ENCODE peak calls at places on chromosomes 6 and 20, in ten cellular contexts. One of them, this sample, is unnamed.

GRCh38 chr6:52390361-52390727 is 28.4 kb downstream of the PAQR8 start:
- DNase-seq in B cell: no peak
- DNase-seq in fibroblast of lung: peak
- DNase-seq in fibroblast of the aortic adventitia: peak
- DNase-seq in HFFc6: peak
- DNase-seq in dorsolateral prefrontal cortex: no peak
- DNase-seq in adrenal gland: no peak
- DNase-seq in fibroblast of pulmonary artery: peak
- DNase-seq in colonic mucosa: peak
- DNase-seq in neural crest cell: no peak
- DNase-seq in this sample: no peak

GRCh38 chr6:89411269-89412070 is 603 bp downstream of the RRAGD start:
- DNase-seq in fibroblast of the aortic adventitia: no peak
- DNase-seq in adrenal gland: peak
- DNase-seq in fibroblast of pulmonary artery: no peak
- DNase-seq in neural crest cell: peak
- DNase-seq in B cell: peak
- DNase-seq in dorsolateral prefrontal cortex: peak
- DNase-seq in colonic mucosa: peak
- DNase-seq in fibroblast of lung: no peak
- DNase-seq in HFFc6: no peak
- DNase-seq in this sample: peak

GRCh38 chr6:159880412-159880811 is 10.4 kb upstream of the MAS1 start:
- DNase-seq in HFFc6: no peak
- DNase-seq in fibroblast of pulmonary artery: no peak
- DNase-seq in colonic mucosa: no peak
- DNase-seq in dorsolateral prefrontal cortex: no peak
- DNase-seq in adrenal gland: no peak
- DNase-seq in B cell: no peak
- DNase-seq in neural crest cell: no peak
- DNase-seq in fibroblast of the aortic adventitia: no peak
- DNase-seq in fibroblast of lung: no peak
- DNase-seq in this sample: no peak

GRCh38 chr6:166997768-166998255 is 1.4 kb upstream of the CEP43 start:
- DNase-seq in fibroblast of the aortic adventitia: peak
- DNase-seq in adrenal gland: peak
- DNase-seq in neural crest cell: peak
- DNase-seq in HFFc6: peak
- DNase-seq in dorsolateral prefrontal cortex: peak
- DNase-seq in fibroblast of pulmonary artery: peak
- DNase-seq in fibroblast of lung: peak
- DNase-seq in colonic mucosa: peak
- DNase-seq in B cell: peak
- DNase-seq in this sample: peak

GRCh38 chr20:51560550-51561307 is 18.2 kb upstream of the NFATC2 start:
- DNase-seq in colonic mucosa: no peak
- DNase-seq in neural crest cell: no peak
- DNase-seq in B cell: no peak
- DNase-seq in adrenal gland: no peak
- DNase-seq in dorsolateral prefrontal cortex: no peak
- DNase-seq in fibroblast of lung: no peak
- DNase-seq in HFFc6: peak
- DNase-seq in fibroblast of the aortic adventitia: peak
- DNase-seq in fibroblast of pulmonary artery: no peak
- DNase-seq in this sample: no peak

GRCh38 chr6:3209114-3210023 is 18.1 kb downstream of the TUBB2B start:
- DNase-seq in dorsolateral prefrontal cortex: no peak
- DNase-seq in fibroblast of the aortic adventitia: peak
- DNase-seq in B cell: no peak
- DNase-seq in neural crest cell: no peak
- DNase-seq in HFFc6: peak
- DNase-seq in adrenal gland: peak
- DNase-seq in fibroblast of lung: peak
- DNase-seq in fibroblast of pulmonary artery: peak
- DNase-seq in colonic mucosa: peak
- DNase-seq in this sample: no peak

GRCh38 chr6:161917645-161918044 is 643.8 kb upstream of the AGPAT4 start:
- DNase-seq in fibroblast of lung: peak
- DNase-seq in neural crest cell: no peak
- DNase-seq in fibroblast of pulmonary artery: no peak
- DNase-seq in colonic mucosa: no peak
- DNase-seq in B cell: no peak
- DNase-seq in fibroblast of the aortic adventitia: no peak
- DNase-seq in adrenal gland: no peak
- DNase-seq in HFFc6: no peak
- DNase-seq in dorsolateral prefrontal cortex: no peak
- DNase-seq in this sample: no peak

GRCh38 chr6:11296449-11297375 is 64.2 kb upstream of the NEDD9 start:
- DNase-seq in neural crest cell: no peak
- DNase-seq in colonic mucosa: peak
- DNase-seq in fibroblast of pulmonary artery: no peak
- DNase-seq in adrenal gland: no peak
- DNase-seq in B cell: no peak
- DNase-seq in fibroblast of lung: no peak
- DNase-seq in fibroblast of the aortic adventitia: no peak
- DNase-seq in dorsolateral prefrontal cortex: no peak
- DNase-seq in HFFc6: no peak
- DNase-seq in this sample: no peak

GRCh38 chr6:76834399-76834798 is 628.9 kb downstream of the HTR1B start:
- DNase-seq in fibroblast of the aortic adventitia: no peak
- DNase-seq in adrenal gland: no peak
- DNase-seq in neural crest cell: no peak
- DNase-seq in fibroblast of lung: no peak
- DNase-seq in fibroblast of pulmonary artery: no peak
- DNase-seq in colonic mucosa: no peak
- DNase-seq in B cell: no peak
- DNase-seq in HFFc6: no peak
- DNase-seq in dorsolateral prefrontal cortex: no peak
- DNase-seq in this sample: no peak

GRCh38 chr6:30386166-30386565 is 41.2 kb downstream of the RPP21 start:
- DNase-seq in fibroblast of pulmonary artery: no peak
- DNase-seq in fibroblast of lung: no peak
- DNase-seq in colonic mucosa: no peak
- DNase-seq in neural crest cell: no peak
- DNase-seq in HFFc6: no peak
- DNase-seq in dorsolateral prefrontal cortex: no peak
- DNase-seq in fibroblast of the aortic adventitia: no peak
- DNase-seq in B cell: no peak
- DNase-seq in adrenal gland: no peak
- DNase-seq in this sample: no peak

GRCh38 chr6:170024940-170025339 is 265.9 kb downstream of the DLL1 start:
- DNase-seq in colonic mucosa: peak
- DNase-seq in adrenal gland: peak
- DNase-seq in fibroblast of pulmonary artery: peak
- DNase-seq in fibroblast of the aortic adventitia: peak
- DNase-seq in B cell: no peak
- DNase-seq in fibroblast of lung: peak
- DNase-seq in dorsolateral prefrontal cortex: no peak
- DNase-seq in neural crest cell: no peak
- DNase-seq in HFFc6: peak
- DNase-seq in this sample: no peak

GRCh38 chr6:12395898-12396297 is 105.7 kb downstream of the EDN1 start:
- DNase-seq in colonic mucosa: no peak
- DNase-seq in HFFc6: no peak
- DNase-seq in dorsolateral prefrontal cortex: no peak
- DNase-seq in fibroblast of lung: no peak
- DNase-seq in fibroblast of pulmonary artery: peak
- DNase-seq in fibroblast of the aortic adventitia: peak
- DNase-seq in B cell: no peak
- DNase-seq in adrenal gland: no peak
- DNase-seq in neural crest cell: no peak
- DNase-seq in this sample: no peak

GRCh38 chr6:166815629-166816028 is 140.7 kb downstream of the RNASET2 start:
- DNase-seq in neural crest cell: peak
- DNase-seq in fibroblast of lung: peak
- DNase-seq in fibroblast of the aortic adventitia: peak
- DNase-seq in dorsolateral prefrontal cortex: no peak
- DNase-seq in colonic mucosa: no peak
- DNase-seq in adrenal gland: no peak
- DNase-seq in fibroblast of pulmonary artery: peak
- DNase-seq in B cell: no peak
- DNase-seq in HFFc6: no peak
- DNase-seq in this sample: no peak

GRCh38 chr6:30826961-30827342 is 57.4 kb upstream of the DDR1 start:
- DNase-seq in fibroblast of lung: no peak
- DNase-seq in adrenal gland: no peak
- DNase-seq in fibroblast of the aortic adventitia: no peak
- DNase-seq in B cell: no peak
- DNase-seq in dorsolateral prefrontal cortex: no peak
- DNase-seq in HFFc6: no peak
- DNase-seq in colonic mucosa: peak
- DNase-seq in neural crest cell: no peak
- DNase-seq in fibroblast of pulmonary artery: no peak
- DNase-seq in this sample: no peak

GRCh38 chr6:150537481-150537880 is 62.2 kb upstream of the PLEKHG1 start:
- DNase-seq in fibroblast of the aortic adventitia: no peak
- DNase-seq in adrenal gland: no peak
- DNase-seq in HFFc6: no peak
- DNase-seq in fibroblast of pulmonary artery: no peak
- DNase-seq in B cell: no peak
- DNase-seq in colonic mucosa: no peak
- DNase-seq in neural crest cell: no peak
- DNase-seq in dorsolateral prefrontal cortex: no peak
- DNase-seq in fibroblast of lung: no peak
- DNase-seq in this sample: no peak

GRCh38 chr6:105207524-105208269 is 27.9 kb upstream of the POPDC3 start:
- DNase-seq in fibroblast of pulmonary artery: peak
- DNase-seq in fibroblast of lung: no peak
- DNase-seq in neural crest cell: no peak
- DNase-seq in colonic mucosa: no peak
- DNase-seq in dorsolateral prefrontal cortex: no peak
- DNase-seq in adrenal gland: no peak
- DNase-seq in fibroblast of the aortic adventitia: peak
- DNase-seq in HFFc6: peak
- DNase-seq in B cell: no peak
- DNase-seq in this sample: no peak

GRCh38 chr6:36126553-36127458 is 3.5 kb upstream of the MAPK13 start:
- DNase-seq in fibroblast of the aortic adventitia: peak
- DNase-seq in neural crest cell: no peak
- DNase-seq in fibroblast of pulmonary artery: peak
- DNase-seq in colonic mucosa: no peak
- DNase-seq in dorsolateral prefrontal cortex: no peak
- DNase-seq in adrenal gland: peak
- DNase-seq in B cell: no peak
- DNase-seq in HFFc6: peak
- DNase-seq in fibroblast of lung: no peak
- DNase-seq in this sample: no peak

GRCh38 chr6:34204693-34205092 is 32.0 kb upstream of the HMGA1 start:
- DNase-seq in dorsolateral prefrontal cortex: no peak
- DNase-seq in colonic mucosa: no peak
- DNase-seq in fibroblast of lung: no peak
- DNase-seq in neural crest cell: no peak
- DNase-seq in adrenal gland: no peak
- DNase-seq in fibroblast of pulmonary artery: no peak
- DNase-seq in HFFc6: no peak
- DNase-seq in fibroblast of the aortic adventitia: no peak
- DNase-seq in B cell: no peak
- DNase-seq in this sample: no peak

GRCh38 chr6:163706688-163707087 is 292.2 kb downstream of the QKI start:
- DNase-seq in fibroblast of the aortic adventitia: no peak
- DNase-seq in colonic mucosa: no peak
- DNase-seq in HFFc6: no peak
- DNase-seq in neural crest cell: no peak
- DNase-seq in B cell: no peak
- DNase-seq in dorsolateral prefrontal cortex: no peak
- DNase-seq in fibroblast of lung: no peak
- DNase-seq in fibroblast of pulmonary artery: no peak
- DNase-seq in adrenal gland: no peak
- DNase-seq in this sample: no peak

GRCh38 chr20:50504231-50504823 is 5.9 kb upstream of the PTPN1 start:
- DNase-seq in dorsolateral prefrontal cortex: no peak
- DNase-seq in HFFc6: no peak
- DNase-seq in B cell: peak
- DNase-seq in fibroblast of lung: peak
- DNase-seq in neural crest cell: no peak
- DNase-seq in fibroblast of the aortic adventitia: peak
- DNase-seq in adrenal gland: no peak
- DNase-seq in colonic mucosa: no peak
- DNase-seq in fibroblast of pulmonary artery: peak
- DNase-seq in this sample: no peak
- TF ChIP-seq CTCF in dorsolateral prefrontal cortex: peak
- TF ChIP-seq CTCF in HFFc6: peak
- TF ChIP-seq CTCF in B cell: peak
- TF ChIP-seq CTCF in fibroblast of lung: no peak
- TF ChIP-seq CTCF in neural crest cell: no peak
- TF ChIP-seq CTCF in fibroblast of the aortic adventitia: no peak
- TF ChIP-seq CTCF in adrenal gland: no peak
- TF ChIP-seq CTCF in colonic mucosa: no peak
- TF ChIP-seq CTCF in fibroblast of pulmonary artery: peak
- TF ChIP-seq CTCF in this sample: no peak

GRCh38 chr6:15254074-15254975 is 8.5 kb downstream of the JARID2 start:
- DNase-seq in colonic mucosa: no peak
- DNase-seq in dorsolateral prefrontal cortex: no peak
- DNase-seq in neural crest cell: no peak
- DNase-seq in fibroblast of pulmonary artery: peak
- DNase-seq in fibroblast of the aortic adventitia: no peak
- DNase-seq in HFFc6: no peak
- DNase-seq in fibroblast of lung: peak
- DNase-seq in adrenal gland: no peak
- DNase-seq in B cell: peak
- DNase-seq in this sample: no peak
- TF ChIP-seq CTCF in colonic mucosa: no peak
- TF ChIP-seq CTCF in dorsolateral prefrontal cortex: peak
- TF ChIP-seq CTCF in neural crest cell: no peak
- TF ChIP-seq CTCF in fibroblast of pulmonary artery: peak
- TF ChIP-seq CTCF in fibroblast of the aortic adventitia: no peak
- TF ChIP-seq CTCF in HFFc6: peak
- TF ChIP-seq CTCF in fibroblast of lung: no peak
- TF ChIP-seq CTCF in adrenal gland: no peak
- TF ChIP-seq CTCF in B cell: peak
- TF ChIP-seq CTCF in this sample: no peak

GRCh38 chr6:122789078-122789861 is at the start of gene SMPDL3A:
- DNase-seq in HFFc6: peak
- DNase-seq in fibroblast of the aortic adventitia: peak
- DNase-seq in fibroblast of lung: peak
- DNase-seq in neural crest cell: peak
- DNase-seq in dorsolateral prefrontal cortex: peak
- DNase-seq in B cell: peak
- DNase-seq in colonic mucosa: peak
- DNase-seq in adrenal gland: peak
- DNase-seq in fibroblast of pulmonary artery: peak
- DNase-seq in this sample: peak
- TF ChIP-seq CTCF in HFFc6: peak
- TF ChIP-seq CTCF in fibroblast of the aortic adventitia: peak
- TF ChIP-seq CTCF in fibroblast of lung: peak
- TF ChIP-seq CTCF in neural crest cell: peak
- TF ChIP-seq CTCF in dorsolateral prefrontal cortex: no peak
- TF ChIP-seq CTCF in B cell: peak
- TF ChIP-seq CTCF in colonic mucosa: no peak
- TF ChIP-seq CTCF in adrenal gland: peak
- TF ChIP-seq CTCF in fibroblast of pulmonary artery: peak
- TF ChIP-seq CTCF in this sample: peak

DNA sequence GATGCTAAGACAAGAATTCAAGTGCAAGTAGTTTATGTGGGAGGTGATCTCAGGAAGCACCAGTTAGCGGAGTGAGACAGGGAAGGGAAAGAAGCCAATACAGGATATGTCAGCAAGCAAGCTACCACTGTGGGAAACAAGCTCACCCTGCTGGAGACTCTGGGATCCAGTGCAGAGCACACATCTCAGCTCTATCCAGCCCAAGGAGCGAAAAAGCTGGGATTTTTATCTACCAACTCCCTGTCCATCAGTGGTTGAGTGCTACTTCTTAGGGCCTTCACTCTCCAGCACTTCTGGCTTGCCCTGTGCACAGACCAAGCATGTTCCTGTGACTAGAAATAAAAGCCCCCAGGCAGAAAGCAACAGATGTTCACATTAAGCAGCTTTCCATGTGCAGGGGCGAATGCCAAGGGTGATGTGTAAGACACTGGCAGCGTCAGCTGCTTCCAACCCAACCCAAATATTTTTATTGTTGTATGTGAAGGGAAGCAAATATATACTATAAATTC is 10.8 kb upstream of the RNF24 start:
- DNase-seq in fibroblast of pulmonary artery: peak
- DNase-seq in B cell: no peak
- DNase-seq in adrenal gland: no peak
- DNase-seq in dorsolateral prefrontal cortex: no peak
- DNase-seq in HFFc6: peak
- DNase-seq in colonic mucosa: no peak
- DNase-seq in fibroblast of lung: peak
- DNase-seq in neural crest cell: no peak
- DNase-seq in fibroblast of the aortic adventitia: peak
- DNase-seq in this sample: peak
- TF ChIP-seq CTCF in fibroblast of pulmonary artery: peak
- TF ChIP-seq CTCF in B cell: no peak
- TF ChIP-seq CTCF in adrenal gland: peak
- TF ChIP-seq CTCF in dorsolateral prefrontal cortex: peak
- TF ChIP-seq CTCF in HFFc6: peak
- TF ChIP-seq CTCF in colonic mucosa: no peak
- TF ChIP-seq CTCF in fibroblast of lung: peak
- TF ChIP-seq CTCF in neural crest cell: peak
- TF ChIP-seq CTCF in fibroblast of the aortic adventitia: peak
- TF ChIP-seq CTCF in this sample: no peak

This sample was measured in endothelial cell.